ENCODE peak calls at places on chromosomes 16 and 17, in five cellular contexts. F, W, P, M and I are unnamed samples.

GRCh38 chr16:21156767-21157467 is 1.6 kb upstream of the LDAF1 start:
- DNase-seq in F (no peak), W (peak), P (no peak), M (peak), I (peak)

GRCh38 chr17:30905742-30906100 is 317 bp downstream of the TEFM start:
- DNase-seq in F (no peak), W (no peak), P (no peak), M (no peak), I (no peak)

GRCh38 chr16:12158428-12158827 is 181.9 kb downstream of the SNX29 start:
- DNase-seq in F (no peak), W (no peak), P (no peak), M (no peak), I (no peak)

GRCh38 chr16:78407191-78407590 is 307.7 kb downstream of the WWOX start:
- DNase-seq in F (no peak), W (no peak), P (no peak), M (no peak), I (no peak)

GRCh38 chr16:30956601-30957455 is 726 bp upstream of the SETD1A start:
- DNase-seq in F (peak), W (peak), P (peak), M (peak), I (peak)

GRCh38 chr16:85465328-85466307 is 147.5 kb upstream of the GSE1 start:
- DNase-seq in F (no peak), W (peak), P (no peak), M (no peak), I (peak)

GRCh38 chr16:24931091-24931490 is 84.1 kb downstream of the ARHGAP17 start:
- DNase-seq in F (no peak), W (no peak), P (no peak), M (no peak), I (no peak)

GRCh38 chr16:56715128-56715527 is 14.8 kb upstream of the NUP93 start:
- DNase-seq in F (no peak), W (no peak), P (no peak), M (no peak), I (no peak)

GRCh38 chr16:9072806-9073341 is 18.6 kb upstream of the HAPSTR1 start:
- DNase-seq in F (no peak), W (no peak), P (no peak), M (no peak), I (no peak)

GRCh38 chr16:84239186-84239790 is 524 bp downstream of the KCNG4 start:
- DNase-seq in F (no peak), W (no peak), P (no peak), M (no peak), I (no peak)

GRCh38 chr17:77214743-77215142 is 74.0 kb downstream of the SEC14L1 start:
- DNase-seq in F (peak), W (no peak), P (no peak), M (no peak), I (peak)

GRCh38 chr17:49932131-49932723 is 36.8 kb upstream of the DLX4 start:
- DNase-seq in F (no peak), W (no peak), P (no peak), M (no peak), I (no peak)

GRCh38 chr17:2233441-2233947 is 70.1 kb downstream of the SMG6 start:
- DNase-seq in F (no peak), W (peak), P (no peak), M (no peak), I (no peak)

GRCh38 chr17:29461807-29462206 is 71.6 kb downstream of the TAOK1 start:
- DNase-seq in F (no peak), W (no peak), P (no peak), M (no peak), I (no peak)

GRCh38 chr17:43779145-43780125 is 658 bp upstream of the DUSP3 start:
- DNase-seq in F (no peak), W (no peak), P (no peak), M (peak), I (peak)

GRCh38 chr17:77770331-77771105 is 188.0 kb upstream of the TNRC6C start:
- DNase-seq in F (no peak), W (no peak), P (no peak), M (no peak), I (no peak)

GRCh38 chr17:75308732-75309629 is 19.7 kb upstream of the SLC25A19 start:
- DNase-seq in F (peak), W (no peak), P (peak), M (no peak), I (no peak)

GRCh38 chr16:3364774-3365427 is 9.2 kb downstream of the OR2C1 start:
- DNase-seq in F (peak), W (peak), P (peak), M (no peak), I (peak)

GRCh38 chr17:70775667-70776066 is 606.3 kb downstream of the KCNJ2 start:
- DNase-seq in F (no peak), W (no peak), P (no peak), M (no peak), I (no peak)

GRCh38 chr17:50887705-50888245 is 21.6 kb upstream of the TOB1 start:
- DNase-seq in F (no peak), W (no peak), P (no peak), M (no peak), I (no peak)

GRCh38 chr17:28598389-28598788 is 436 bp downstream of the SPAG5 start:
- DNase-seq in F (no peak), W (no peak), P (no peak), M (no peak), I (no peak)

GRCh38 chr16:54602666-54603065 is 316.1 kb upstream of the IRX3 start:
- DNase-seq in F (no peak), W (no peak), P (no peak), M (no peak), I (no peak)

GRCh38 chr17:43839670-43840101 is 6.7 kb upstream of the MPP3 start:
- DNase-seq in F (peak), W (no peak), P (no peak), M (no peak), I (no peak)

GRCh38 chr17:69729937-69730336 is 315.4 kb downstream of the MAP2K6 start:
- DNase-seq in F (no peak), W (no peak), P (no peak), M (no peak), I (no peak)

GRCh38 chr16:31083556-31083955 is 5.2 kb downstream of the PRSS53 start:
- DNase-seq in F (no peak), W (no peak), P (no peak), M (no peak), I (no peak)

GRCh38 chr16:22232277-22233049 is 26.4 kb downstream of the EEF2K start:
- DNase-seq in F (peak), W (no peak), P (no peak), M (no peak), I (peak)

GRCh38 chr16:67447508-67448076 is 16.7 kb downstream of the HSD11B2 start:
- DNase-seq in F (peak), W (peak), P (no peak), M (no peak), I (no peak)

GRCh38 chr16:78543066-78543465 is 443.6 kb downstream of the WWOX start:
- DNase-seq in F (no peak), W (no peak), P (no peak), M (no peak), I (no peak)

GRCh38 chr17:13474073-13474800 is 127.5 kb downstream of the HS3ST3A1 start:
- DNase-seq in F (no peak), W (no peak), P (no peak), M (no peak), I (no peak)

GRCh38 chr16:70750893-70751467 is 50.0 kb downstream of the VAC14 start:
- DNase-seq in F (peak), W (peak), P (peak), M (no peak), I (no peak)

GRCh38 chr17:16940116-16940881 is 31.6 kb downstream of the TNFRSF13B start:
- DNase-seq in F (peak), W (no peak), P (peak), M (no peak), I (no peak)

GRCh38 chr17:76376318-76377133 is 7.9 kb upstream of the SPHK1 start:
- DNase-seq in F (no peak), W (no peak), P (no peak), M (no peak), I (no peak)

GRCh38 chr17:1608676-1609075 is 20.0 kb downstream of the SLC43A2 start:
- DNase-seq in F (no peak), W (no peak), P (no peak), M (no peak), I (no peak)

GRCh38 chr17:45302649-45303173 is 14.1 kb downstream of the MAP3K14 start:
- DNase-seq in F (no peak), W (peak), P (no peak), M (no peak), I (peak)

GRCh38 chr17:79831367-79832210 is 7.7 kb downstream of the CBX4 start:
- DNase-seq in F (peak), W (peak), P (peak), M (no peak), I (peak)

GRCh38 chr17:10226930-10227695 is 28.7 kb upstream of the GAS7 start:
- DNase-seq in F (peak), W (no peak), P (peak), M (peak), I (no peak)

GRCh38 chr16:10944249-10945064 is at the start of gene CLEC16A:
- DNase-seq in F (peak), W (peak), P (peak), M (peak), I (peak)
- H3K27ac ChIP-seq in F (peak), W (peak), P (no peak), M (no peak), I (peak)

DNA sequence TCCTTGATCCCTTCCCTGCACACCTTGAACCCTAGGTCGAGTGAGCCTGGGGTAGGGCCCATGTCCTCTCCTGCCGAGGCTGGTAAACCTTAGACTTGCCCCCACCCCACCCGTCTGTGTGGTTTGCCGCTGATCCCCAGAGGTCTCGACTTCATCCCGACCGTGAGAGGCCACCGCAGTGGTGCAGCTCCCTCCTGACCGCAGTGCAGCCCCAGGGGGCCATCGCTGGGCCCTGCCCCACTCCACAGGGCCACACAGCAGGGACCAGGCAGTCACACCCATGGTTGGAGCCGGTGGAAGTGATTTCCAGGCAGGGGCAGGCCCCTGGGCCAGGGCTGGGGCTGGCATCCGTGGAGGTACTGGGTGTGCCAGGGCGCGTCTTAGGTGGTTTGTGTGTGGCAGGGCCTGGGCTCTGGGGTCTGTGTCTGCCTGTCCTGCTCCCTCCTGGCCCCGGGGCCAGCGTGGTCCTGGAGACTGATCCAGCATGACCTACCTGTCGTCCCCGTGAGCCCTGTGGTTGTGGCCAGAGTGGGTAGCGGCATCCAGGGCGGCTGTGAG is 46.7 kb downstream of the BAIAP2 start:
- DNase-seq in F (no peak), W (no peak), P (no peak), M (no peak), I (no peak)
- H3K27ac ChIP-seq in F (peak), W (no peak), P (no peak), M (no peak), I (no peak)

GRCh38 chr17:19363114-19363438 is 553 bp upstream of the B9D1 start:
- DNase-seq in F (no peak), W (no peak), P (no peak), M (no peak), I (no peak)
- H3K27ac ChIP-seq in F (peak), W (peak), P (no peak), M (no peak), I (peak)

GRCh38 chr16:69438465-69438864 is 14.0 kb downstream of the CYB5B start:
- DNase-seq in F (no peak), W (no peak), P (no peak), M (no peak), I (no peak)

GRCh38 chr16:69448470-69449193 is 24.2 kb downstream of the CYB5B start:
- DNase-seq in F (no peak), W (no peak), P (no peak), M (no peak), I (no peak)

GRCh38 chr16:69444873-69445517 is 20.6 kb downstream of the CYB5B start:
- DNase-seq in F (no peak), W (no peak), P (no peak), M (no peak), I (no peak)

GRCh38 chr16:69440236-69440635 is 15.8 kb downstream of the CYB5B start:
- DNase-seq in F (no peak), W (no peak), P (no peak), M (no peak), I (no peak)

GRCh38 chr16:69443809-69444611 is 19.6 kb downstream of the CYB5B start:
- DNase-seq in F (no peak), W (peak), P (no peak), M (no peak), I (no peak)
- H3K27ac ChIP-seq in F (peak), W (peak), P (no peak), M (no peak), I (peak)